ENCODE peak calls at places on chromosomes 3 and 15, in four cellular contexts. U is mesendoderm, G is H9, S is H1. B is an unnamed sample.

GRCh38 chr3:70360985-70361384 is 48.5 kb upstream of the MDFIC2 start:
- DNase-seq in U (peak; percentile 59), G (no peak), S (no peak), B (peak; percentile 36)

GRCh38 chr3:37816271-37816670 is 45.4 kb upstream of the CTDSPL start:
- DNase-seq in U (no peak), G (no peak), S (no peak), B (peak; percentile 49)

GRCh38 chr3:134449277-134449676 is 36.5 kb downstream of the ANAPC13 start:
- DNase-seq in U (peak; percentile 84), G (peak; percentile 73), S (peak; percentile 59), B (peak; percentile 45)

GRCh38 chr3:10004960-10005564 is 18.4 kb upstream of the EMC3 start:
- DNase-seq in U (no peak), G (no peak), S (no peak), B (no peak)

GRCh38 chr15:67433495-67434099 is 87.3 kb upstream of the C15orf61 start:
- DNase-seq in U (peak; percentile 65), G (peak; percentile 56), S (peak; percentile 79), B (peak; percentile 59)

GRCh38 chr3:57164606-57165573 is at the start of gene IL17RD:
- DNase-seq in U (peak; percentile 88), G (peak; percentile 88), S (peak; percentile 92), B (peak; percentile 64)

GRCh38 chr3:86938706-86939105 is 52.2 kb downstream of the VGLL3 start:
- DNase-seq in U (no peak), G (no peak), S (no peak), B (peak; percentile 87)

GRCh38 chr3:151203053-151203420 is at the start of gene GPR171:
- DNase-seq in U (no peak), G (no peak), S (no peak), B (no peak)

GRCh38 chr3:139302084-139302800 is 41.6 kb upstream of the MRPS22 start:
- DNase-seq in U (peak; percentile 63), G (no peak), S (no peak), B (peak; percentile 99)

GRCh38 chr3:17939157-17939556 is 196.7 kb upstream of the TBC1D5 start:
- DNase-seq in U (no peak), G (no peak), S (no peak), B (no peak)
- H4K5ac ChIP-seq in U (no peak overlapping the region), G (no peak overlapping the region), S (no peak overlapping the region), B (no peak overlapping the region)

GRCh38 chr3:115552007-115552406 is 71.3 kb upstream of the GAP43 start:
- DNase-seq in U (no peak), G (no peak), S (no peak), B (no peak)
- H4K5ac ChIP-seq in U (no peak overlapping the region), G (no peak overlapping the region), S (no peak overlapping the region), B (no peak overlapping the region)

GRCh38 chr3:169945313-169945712 is 21.3 kb upstream of the SEC62 start:
- DNase-seq in U (no peak), G (no peak), S (no peak), B (no peak)
- H4K5ac ChIP-seq in U (no peak overlapping the region), G (no peak overlapping the region), S (no peak overlapping the region), B (no peak overlapping the region)

DNA sequence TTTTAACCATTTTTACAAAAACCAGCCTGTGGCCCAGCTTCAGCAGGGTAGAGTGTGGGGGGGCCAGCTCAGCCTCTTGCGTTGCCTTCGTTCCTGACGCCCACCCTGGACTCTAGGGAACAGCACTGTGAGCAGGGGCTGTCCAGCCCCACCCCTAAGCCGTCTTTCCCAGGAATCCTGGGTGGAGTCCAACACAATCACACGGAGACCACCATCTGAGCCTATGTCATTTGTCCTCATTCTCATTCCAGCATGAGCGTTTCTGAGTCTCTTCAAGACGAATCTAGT is 106.8 kb downstream of the ETFA start:
- DNase-seq in U (no peak), G (no peak), S (no peak), B (no peak)
- H4K5ac ChIP-seq in U (no peak overlapping the region), G (no peak overlapping the region), S (no peak overlapping the region), B (no peak overlapping the region)

GRCh38 chr15:39338251-39338650 is 242.6 kb upstream of the THBS1 start:
- DNase-seq in U (no peak), G (no peak), S (no peak), B (no peak)

GRCh38 chr15:39344662-39345141 is 236.2 kb upstream of the THBS1 start:
- DNase-seq in U (no peak), G (no peak), S (no peak), B (no peak)

GRCh38 chr15:39336926-39337325 is 244.0 kb upstream of the THBS1 start:
- DNase-seq in U (no peak), G (no peak), S (no peak), B (no peak)

GRCh38 chr15:39345176-39345575 is 235.7 kb upstream of the THBS1 start:
- DNase-seq in U (no peak), G (no peak), S (no peak), B (no peak)

DNA sequence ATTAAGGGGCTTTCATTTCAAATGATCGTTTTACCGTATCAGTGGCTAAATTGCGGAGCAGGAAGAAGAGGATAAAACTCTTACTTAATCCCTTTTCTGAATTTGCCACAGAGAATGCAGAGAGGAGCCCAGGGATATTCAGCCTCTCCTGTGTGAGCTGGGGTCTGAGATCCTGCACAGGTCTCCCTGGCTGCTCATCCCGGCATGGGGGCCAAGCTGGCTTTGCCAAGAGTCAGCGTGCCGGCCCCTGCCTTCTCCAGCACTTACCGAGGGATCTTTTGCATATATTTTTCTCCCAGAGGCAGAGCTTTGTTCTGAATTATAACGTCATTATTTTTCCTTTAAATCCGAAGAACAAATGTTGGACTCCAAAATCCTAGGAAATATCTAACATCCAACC is 239.6 kb upstream of the THBS1 start:
- DNase-seq in U (no peak), G (no peak), S (no peak), B (no peak)
- H4K5ac ChIP-seq in U (no peak overlapping the region), G (no peak overlapping the region), S (no peak overlapping the region), B (no peak overlapping the region)

GRCh38 chr3:99865321-99865720 is 47.7 kb downstream of the CMSS1 start:
- DNase-seq in U (no peak), G (no peak), S (no peak), B (peak; percentile 61)
- H4K5ac ChIP-seq in U (no peak overlapping the region), G (no peak overlapping the region), S (no peak overlapping the region), B (no peak overlapping the region)

DNA sequence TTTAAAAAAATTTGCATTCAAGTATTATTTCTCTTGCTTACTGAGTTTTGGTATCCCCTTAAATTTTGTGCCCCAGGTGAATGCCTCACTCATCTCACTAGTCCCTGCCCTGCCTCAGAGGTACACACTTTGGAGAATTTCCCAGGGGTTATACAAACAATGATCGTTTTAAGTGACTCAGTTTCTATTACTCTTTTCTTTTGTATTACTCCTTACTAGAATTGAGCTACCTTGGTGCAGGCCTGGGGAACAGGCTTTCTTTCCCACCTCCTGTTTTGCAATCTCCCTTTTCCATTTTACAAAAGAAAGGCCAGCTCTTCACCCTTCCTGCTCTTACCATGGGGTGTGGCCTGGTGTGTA is 12.0 kb downstream of the CLEC3B start:
- DNase-seq in U (no peak), G (no peak), S (no peak), B (no peak)
- H4K5ac ChIP-seq in U (no peak overlapping the region), G (no peak overlapping the region), S (no peak overlapping the region), B (no peak overlapping the region)